ENCODE peak calls at places on chromosomes 3 and 15, in seven cellular contexts. One of them, this sample, is unnamed.

GRCh38 chr3:112128843-112129727 is 4.0 kb downstream of the GCSAM start:
- DNase-seq in cardiac muscle cell: peak
- DNase-seq in astrocyte: peak
- DNase-seq in neural progenitor cell: peak
- DNase-seq in fibroblast of pulmonary artery: peak
- DNase-seq in SK-N-SH: no peak
- DNase-seq in bronchial epithelial cell: peak
- DNase-seq in this sample: peak

GRCh38 chr3:10004506-10004905 is 17.9 kb upstream of the EMC3 start:
- DNase-seq in cardiac muscle cell: no peak
- DNase-seq in astrocyte: no peak
- DNase-seq in neural progenitor cell: no peak
- DNase-seq in fibroblast of pulmonary artery: no peak
- DNase-seq in SK-N-SH: no peak
- DNase-seq in bronchial epithelial cell: no peak
- DNase-seq in this sample: no peak

GRCh38 chr3:142152349-142152748 is 3.0 kb upstream of the TFDP2 start:
- DNase-seq in cardiac muscle cell: no peak
- DNase-seq in astrocyte: no peak
- DNase-seq in neural progenitor cell: peak
- DNase-seq in fibroblast of pulmonary artery: no peak
- DNase-seq in SK-N-SH: peak
- DNase-seq in bronchial epithelial cell: no peak
- DNase-seq in this sample: no peak

GRCh38 chr3:45023675-45024074 is 2.4 kb upstream of the CLEC3B start:
- DNase-seq in cardiac muscle cell: no peak
- DNase-seq in astrocyte: no peak
- DNase-seq in neural progenitor cell: no peak
- DNase-seq in fibroblast of pulmonary artery: no peak
- DNase-seq in SK-N-SH: no peak
- DNase-seq in bronchial epithelial cell: no peak
- DNase-seq in this sample: no peak

GRCh38 chr15:71435552-71435951 is 320.3 kb downstream of the THSD4 start:
- DNase-seq in cardiac muscle cell: no peak
- DNase-seq in astrocyte: no peak
- DNase-seq in neural progenitor cell: no peak
- DNase-seq in fibroblast of pulmonary artery: no peak
- DNase-seq in SK-N-SH: no peak
- DNase-seq in bronchial epithelial cell: no peak
- DNase-seq in this sample: no peak

GRCh38 chr15:62452656-62453055 is 287.6 kb upstream of the C2CD4B start:
- DNase-seq in cardiac muscle cell: no peak
- DNase-seq in astrocyte: no peak
- DNase-seq in neural progenitor cell: peak
- DNase-seq in fibroblast of pulmonary artery: no peak
- DNase-seq in SK-N-SH: no peak
- DNase-seq in bronchial epithelial cell: no peak
- DNase-seq in this sample: no peak

GRCh38 chr3:141286856-141287255 is 55.2 kb downstream of the PXYLP1 start:
- DNase-seq in cardiac muscle cell: no peak
- DNase-seq in astrocyte: no peak
- DNase-seq in neural progenitor cell: no peak
- DNase-seq in fibroblast of pulmonary artery: no peak
- DNase-seq in SK-N-SH: no peak
- DNase-seq in bronchial epithelial cell: no peak
- DNase-seq in this sample: peak

GRCh38 chr3:124569761-124570160 is 160.5 kb upstream of the UMPS start:
- DNase-seq in cardiac muscle cell: no peak
- DNase-seq in astrocyte: no peak
- DNase-seq in neural progenitor cell: no peak
- DNase-seq in fibroblast of pulmonary artery: no peak
- DNase-seq in SK-N-SH: no peak
- DNase-seq in bronchial epithelial cell: no peak
- DNase-seq in this sample: no peak

GRCh38 chr3:126147147-126147931 is 33.0 kb downstream of the ALDH1L1 start:
- DNase-seq in cardiac muscle cell: no peak
- DNase-seq in astrocyte: no peak
- DNase-seq in neural progenitor cell: no peak
- DNase-seq in fibroblast of pulmonary artery: no peak
- DNase-seq in SK-N-SH: no peak
- DNase-seq in bronchial epithelial cell: no peak
- DNase-seq in this sample: no peak

GRCh38 chr3:50381315-50381714 is 22.0 kb upstream of the TMEM115 start:
- DNase-seq in cardiac muscle cell: no peak
- DNase-seq in astrocyte: no peak
- DNase-seq in neural progenitor cell: no peak
- DNase-seq in fibroblast of pulmonary artery: no peak
- DNase-seq in SK-N-SH: peak
- DNase-seq in bronchial epithelial cell: peak
- DNase-seq in this sample: no peak

GRCh38 chr3:192836469-192836820 is 81.2 kb downstream of the MB21D2 start:
- DNase-seq in cardiac muscle cell: no peak
- DNase-seq in astrocyte: no peak
- DNase-seq in neural progenitor cell: no peak
- DNase-seq in fibroblast of pulmonary artery: no peak
- DNase-seq in SK-N-SH: no peak
- DNase-seq in bronchial epithelial cell: no peak
- DNase-seq in this sample: peak

GRCh38 chr15:27866505-27867165 is 232.5 kb downstream of the OCA2 start:
- DNase-seq in cardiac muscle cell: no peak
- DNase-seq in astrocyte: no peak
- DNase-seq in neural progenitor cell: no peak
- DNase-seq in fibroblast of pulmonary artery: no peak
- DNase-seq in SK-N-SH: no peak
- DNase-seq in bronchial epithelial cell: no peak
- DNase-seq in this sample: no peak

GRCh38 chr3:141798455-141798854 is 35.2 kb downstream of the GRK7 start:
- DNase-seq in cardiac muscle cell: peak
- DNase-seq in astrocyte: peak
- DNase-seq in neural progenitor cell: peak
- DNase-seq in fibroblast of pulmonary artery: peak
- DNase-seq in SK-N-SH: no peak
- DNase-seq in bronchial epithelial cell: no peak
- DNase-seq in this sample: no peak

GRCh38 chr15:94234300-94234699 is 2.9 kb downstream of the MCTP2 start:
- DNase-seq in cardiac muscle cell: peak
- DNase-seq in astrocyte: no peak
- DNase-seq in neural progenitor cell: no peak
- DNase-seq in fibroblast of pulmonary artery: peak
- DNase-seq in SK-N-SH: no peak
- DNase-seq in bronchial epithelial cell: no peak
- DNase-seq in this sample: no peak

GRCh38 chr3:8458235-8458634 is 43.4 kb upstream of the LMCD1 start:
- DNase-seq in cardiac muscle cell: no peak
- DNase-seq in astrocyte: peak
- DNase-seq in neural progenitor cell: no peak
- DNase-seq in fibroblast of pulmonary artery: peak
- DNase-seq in SK-N-SH: no peak
- DNase-seq in bronchial epithelial cell: peak
- DNase-seq in this sample: no peak

GRCh38 chr3:64634461-64634860 is 53.3 kb downstream of the ADAMTS9 start:
- DNase-seq in cardiac muscle cell: no peak
- DNase-seq in astrocyte: no peak
- DNase-seq in neural progenitor cell: no peak
- DNase-seq in fibroblast of pulmonary artery: no peak
- DNase-seq in SK-N-SH: no peak
- DNase-seq in bronchial epithelial cell: no peak
- DNase-seq in this sample: no peak

GRCh38 chr3:31896643-31897433 is 84.2 kb downstream of the OSBPL10 start:
- DNase-seq in cardiac muscle cell: no peak
- DNase-seq in astrocyte: no peak
- DNase-seq in neural progenitor cell: no peak
- DNase-seq in fibroblast of pulmonary artery: no peak
- DNase-seq in SK-N-SH: no peak
- DNase-seq in bronchial epithelial cell: no peak
- DNase-seq in this sample: no peak

GRCh38 chr3:123071581-123071980 is 4.8 kb downstream of the PDIA5 start:
- DNase-seq in cardiac muscle cell: no peak
- DNase-seq in astrocyte: no peak
- DNase-seq in neural progenitor cell: no peak
- DNase-seq in fibroblast of pulmonary artery: no peak
- DNase-seq in SK-N-SH: no peak
- DNase-seq in bronchial epithelial cell: no peak
- DNase-seq in this sample: no peak

GRCh38 chr3:56800373-56801150 is 1.2 kb downstream of the ARHGEF3 start:
- DNase-seq in cardiac muscle cell: no peak
- DNase-seq in astrocyte: peak
- DNase-seq in neural progenitor cell: no peak
- DNase-seq in fibroblast of pulmonary artery: no peak
- DNase-seq in SK-N-SH: no peak
- DNase-seq in bronchial epithelial cell: peak
- DNase-seq in this sample: peak

GRCh38 chr3:64954995-64955636 is 267.3 kb upstream of the ADAMTS9 start:
- DNase-seq in cardiac muscle cell: peak
- DNase-seq in astrocyte: no peak
- DNase-seq in neural progenitor cell: no peak
- DNase-seq in fibroblast of pulmonary artery: peak
- DNase-seq in SK-N-SH: peak
- DNase-seq in bronchial epithelial cell: peak
- DNase-seq in this sample: no peak

GRCh38 chr3:192917508-192918274 is at the start of gene MB21D2:
- DNase-seq in cardiac muscle cell: peak
- DNase-seq in astrocyte: peak
- DNase-seq in neural progenitor cell: peak
- DNase-seq in fibroblast of pulmonary artery: peak
- DNase-seq in SK-N-SH: peak
- DNase-seq in bronchial epithelial cell: peak
- DNase-seq in this sample: peak

GRCh38 chr3:94423566-94423965 is 360.7 kb downstream of the NSUN3 start:
- DNase-seq in cardiac muscle cell: peak
- DNase-seq in astrocyte: peak
- DNase-seq in neural progenitor cell: no peak
- DNase-seq in fibroblast of pulmonary artery: peak
- DNase-seq in SK-N-SH: no peak
- DNase-seq in bronchial epithelial cell: no peak
- DNase-seq in this sample: no peak

GRCh38 chr3:32413845-32414526 is 22.3 kb downstream of the CMTM7 start:
- DNase-seq in cardiac muscle cell: no peak
- DNase-seq in astrocyte: no peak
- DNase-seq in neural progenitor cell: no peak
- DNase-seq in fibroblast of pulmonary artery: no peak
- DNase-seq in SK-N-SH: no peak
- DNase-seq in bronchial epithelial cell: peak
- DNase-seq in this sample: no peak

GRCh38 chr3:72120039-72120438 is 335.1 kb upstream of the PROK2 start:
- DNase-seq in cardiac muscle cell: no peak
- DNase-seq in astrocyte: no peak
- DNase-seq in neural progenitor cell: no peak
- DNase-seq in fibroblast of pulmonary artery: no peak
- DNase-seq in SK-N-SH: no peak
- DNase-seq in bronchial epithelial cell: peak
- DNase-seq in this sample: no peak

GRCh38 chr3:48402281-48402732 is 27.6 kb downstream of the PLXNB1 start:
- DNase-seq in cardiac muscle cell: peak
- DNase-seq in astrocyte: peak
- DNase-seq in neural progenitor cell: no peak
- DNase-seq in fibroblast of pulmonary artery: peak
- DNase-seq in SK-N-SH: peak
- DNase-seq in bronchial epithelial cell: peak
- DNase-seq in this sample: no peak

GRCh38 chr3:144018776-144019175 is 47.2 kb downstream of the DIPK2A start:
- DNase-seq in cardiac muscle cell: peak
- DNase-seq in astrocyte: peak
- DNase-seq in neural progenitor cell: no peak
- DNase-seq in fibroblast of pulmonary artery: peak
- DNase-seq in SK-N-SH: no peak
- DNase-seq in bronchial epithelial cell: peak
- DNase-seq in this sample: no peak

GRCh38 chr3:123936400-123936799 is 24.6 kb downstream of the CCDC14 start:
- DNase-seq in cardiac muscle cell: no peak
- DNase-seq in astrocyte: no peak
- DNase-seq in neural progenitor cell: no peak
- DNase-seq in fibroblast of pulmonary artery: no peak
- DNase-seq in SK-N-SH: peak
- DNase-seq in bronchial epithelial cell: no peak
- DNase-seq in this sample: no peak

GRCh38 chr15:29018406-29018805 is 132.6 kb downstream of the APBA2 start:
- DNase-seq in cardiac muscle cell: no peak
- DNase-seq in astrocyte: no peak
- DNase-seq in neural progenitor cell: no peak
- DNase-seq in fibroblast of pulmonary artery: no peak
- DNase-seq in SK-N-SH: no peak
- DNase-seq in bronchial epithelial cell: peak
- DNase-seq in this sample: no peak

GRCh38 chr15:69595009-69595825 is 142.6 kb downstream of the RPLP1 start:
- DNase-seq in cardiac muscle cell: no peak
- DNase-seq in astrocyte: peak
- DNase-seq in neural progenitor cell: no peak
- DNase-seq in fibroblast of pulmonary artery: no peak
- DNase-seq in SK-N-SH: no peak
- DNase-seq in bronchial epithelial cell: no peak
- DNase-seq in this sample: no peak

GRCh38 chr15:64502537-64502936 is 42.2 kb downstream of the ZNF609 start:
- DNase-seq in cardiac muscle cell: no peak
- DNase-seq in astrocyte: no peak
- DNase-seq in neural progenitor cell: no peak
- DNase-seq in fibroblast of pulmonary artery: peak
- DNase-seq in SK-N-SH: no peak
- DNase-seq in bronchial epithelial cell: peak
- DNase-seq in this sample: no peak
- H3K4me3 ChIP-seq in cardiac muscle cell: no peak
- H3K4me3 ChIP-seq in astrocyte: no peak
- H3K4me3 ChIP-seq in neural progenitor cell: no peak
- H3K4me3 ChIP-seq in fibroblast of pulmonary artery: no peak
- H3K4me3 ChIP-seq in SK-N-SH: no peak
- H3K4me3 ChIP-seq in bronchial epithelial cell: no peak
- H3K4me3 ChIP-seq in this sample: no peak

DNA sequence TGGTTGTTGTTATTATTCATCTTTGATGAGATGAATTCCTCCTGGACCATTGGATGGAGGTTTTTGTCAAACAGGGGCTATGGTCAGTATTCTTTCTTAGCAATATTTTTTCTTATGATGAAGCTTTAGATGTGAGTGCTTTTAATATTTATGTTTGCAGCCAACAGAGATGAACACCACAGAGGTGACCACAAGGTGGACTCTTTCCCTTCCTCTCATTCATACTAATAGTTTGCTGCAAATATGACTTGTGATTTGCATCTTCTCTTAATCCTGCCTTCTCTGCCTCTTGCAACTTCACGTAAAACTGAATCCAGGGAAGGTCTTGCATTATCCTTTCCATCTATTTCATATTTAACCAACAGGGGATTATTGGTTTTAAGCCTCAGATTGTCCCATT is 473.1 kb upstream of the UBE2E2 start:
- DNase-seq in cardiac muscle cell: peak
- DNase-seq in astrocyte: no peak
- DNase-seq in neural progenitor cell: no peak
- DNase-seq in fibroblast of pulmonary artery: peak
- DNase-seq in SK-N-SH: peak
- DNase-seq in bronchial epithelial cell: peak
- DNase-seq in this sample: peak
- TF ChIP-seq CTCF in cardiac muscle cell: peak
- TF ChIP-seq CTCF in astrocyte: peak
- TF ChIP-seq CTCF in neural progenitor cell: peak
- TF ChIP-seq CTCF in fibroblast of pulmonary artery: peak
- TF ChIP-seq CTCF in SK-N-SH: peak
- TF ChIP-seq CTCF in bronchial epithelial cell: peak
- TF ChIP-seq CTCF in this sample: peak

GRCh38 chr3:70615286-70615685 is 302.8 kb upstream of the MDFIC2 start:
- DNase-seq in cardiac muscle cell: no peak
- DNase-seq in astrocyte: no peak
- DNase-seq in neural progenitor cell: no peak
- DNase-seq in fibroblast of pulmonary artery: no peak
- DNase-seq in SK-N-SH: no peak
- DNase-seq in bronchial epithelial cell: no peak
- DNase-seq in this sample: no peak
- H3K4me3 ChIP-seq in cardiac muscle cell: no peak
- H3K4me3 ChIP-seq in astrocyte: no peak
- H3K4me3 ChIP-seq in neural progenitor cell: no peak
- H3K4me3 ChIP-seq in fibroblast of pulmonary artery: no peak
- H3K4me3 ChIP-seq in SK-N-SH: no peak
- H3K4me3 ChIP-seq in bronchial epithelial cell: no peak
- H3K4me3 ChIP-seq in this sample: no peak

GRCh38 chr3:12316721-12317351 is 28.0 kb downstream of the PPARG start:
- DNase-seq in cardiac muscle cell: no peak
- DNase-seq in astrocyte: no peak
- DNase-seq in neural progenitor cell: no peak
- DNase-seq in fibroblast of pulmonary artery: no peak
- DNase-seq in SK-N-SH: no peak
- DNase-seq in bronchial epithelial cell: no peak
- DNase-seq in this sample: peak
- TF ChIP-seq CTCF in cardiac muscle cell: no peak
- TF ChIP-seq CTCF in astrocyte: no peak
- TF ChIP-seq CTCF in neural progenitor cell: no peak
- TF ChIP-seq CTCF in fibroblast of pulmonary artery: no peak
- TF ChIP-seq CTCF in SK-N-SH: no peak
- TF ChIP-seq CTCF in bronchial epithelial cell: no peak
- TF ChIP-seq CTCF in this sample: no peak